ENCODE peak calls at places on chromosomes 2 and 18, in ten cellular contexts. Y is HCT116, T is GM23248, E is left lung, J is hepatocyte, O is kidney, C is thoracic aorta, D is astrocyte, A is mammary epithelial cell, Z is right atrium auricular region. M is an unnamed sample. For H3K4me1, the result is how much of the 10 kb centered on the place peaks cover.

GRCh38 chr18:61750840-61751668 is 141.8 kb downstream of the RNF152 start:
- DNase-seq in Y (no peak), T (no peak), E (no peak), J (no peak), O (no peak), C (no peak), D (no peak), A (no peak), Z (no peak), M (peak)

GRCh38 chr2:196275646-196276352 is 104.4 kb upstream of the STK17B start:
- DNase-seq in Y (no peak), T (peak), E (no peak), J (peak), O (no peak), C (no peak), D (peak), A (no peak), Z (no peak), M (no peak)

GRCh38 chr2:102301867-102302362 is 9.4 kb upstream of the IL1RL1 start:
- DNase-seq in Y (peak), T (peak), E (no peak), J (peak), O (no peak), C (no peak), D (peak), A (peak), Z (no peak), M (peak)

GRCh38 chr2:152254486-152254885 is 78.9 kb upstream of the STAM2 start:
- DNase-seq in Y (no peak), T (no peak), E (no peak), J (no peak), O (no peak), C (no peak), D (no peak), A (no peak), Z (no peak), M (no peak)

GRCh38 chr2:32614069-32614468 is 13.8 kb upstream of the TTC27 start:
- DNase-seq in Y (no peak), T (no peak), E (no peak), J (no peak), O (no peak), C (no peak), D (no peak), A (no peak), Z (no peak), M (no peak)

GRCh38 chr2:181752301-181752700 is 72.0 kb upstream of the NEUROD1 start:
- DNase-seq in Y (no peak), T (no peak), E (no peak), J (no peak), O (no peak), C (no peak), D (peak), A (no peak), Z (no peak), M (peak)

GRCh38 chr2:188318161-188318749 is 26.6 kb downstream of the GULP1 start:
- DNase-seq in Y (no peak), T (no peak), E (no peak), J (no peak), O (no peak), C (no peak), D (no peak), A (no peak), Z (no peak), M (no peak)

GRCh38 chr2:41568648-41569047 is 479.2 kb upstream of the PKDCC start:
- DNase-seq in Y (no peak), T (no peak), E (no peak), J (no peak), O (no peak), C (no peak), D (no peak), A (no peak), Z (no peak), M (no peak)

GRCh38 chr2:227703961-227704360 is 13.9 kb downstream of the SLC19A3 start:
- DNase-seq in Y (no peak), T (peak), E (no peak), J (no peak), O (no peak), C (no peak), D (peak), A (peak), Z (no peak), M (peak)

GRCh38 chr2:24613154-24613814 is 122.2 kb downstream of the NCOA1 start:
- DNase-seq in Y (peak), T (peak), E (no peak), J (peak), O (no peak), C (no peak), D (peak), A (peak), Z (no peak), M (peak)

GRCh38 chr2:152134488-152135280 is 35.8 kb upstream of the CACNB4 start:
- DNase-seq in Y (no peak), T (peak), E (no peak), J (peak), O (no peak), C (no peak), D (peak), A (peak), Z (no peak), M (peak)

GRCh38 chr2:232076272-232076671 is 114.8 kb downstream of the DIS3L2 start:
- DNase-seq in Y (no peak), T (no peak), E (no peak), J (no peak), O (no peak), C (no peak), D (no peak), A (no peak), Z (no peak), M (no peak)

GRCh38 chr2:24970483-24971299 is 1.1 kb downstream of the DNAJC27 start:
- DNase-seq in Y (no peak), T (peak), E (no peak), J (peak), O (no peak), C (no peak), D (peak), A (peak), Z (no peak), M (peak)

GRCh38 chr2:163369111-163369510 is 366.7 kb downstream of the FIGN start:
- DNase-seq in Y (no peak), T (no peak), E (no peak), J (no peak), O (no peak), C (no peak), D (no peak), A (no peak), Z (no peak), M (no peak)

GRCh38 chr2:128666596-128666995 is 347.9 kb upstream of the HS6ST1 start:
- DNase-seq in Y (no peak), T (no peak), E (no peak), J (no peak), O (no peak), C (no peak), D (no peak), A (no peak), Z (no peak), M (no peak)

GRCh38 chr2:112159454-112159921 is 21.3 kb downstream of the FBLN7 start:
- DNase-seq in Y (no peak), T (no peak), E (no peak), J (no peak), O (no peak), C (no peak), D (no peak), A (no peak), Z (no peak), M (no peak)

GRCh38 chr2:157058161-157058560 is 199.3 kb upstream of the GALNT5 start:
- DNase-seq in Y (no peak), T (no peak), E (no peak), J (no peak), O (no peak), C (no peak), D (no peak), A (no peak), Z (no peak), M (no peak)

GRCh38 chr2:157055660-157056199 is 201.8 kb upstream of the GALNT5 start:
- DNase-seq in Y (peak), T (peak), E (no peak), J (peak), O (no peak), C (no peak), D (peak), A (peak), Z (no peak), M (peak)

GRCh38 chr2:157053876-157054275 is 203.6 kb upstream of the GALNT5 start:
- DNase-seq in Y (no peak), T (no peak), E (no peak), J (no peak), O (no peak), C (no peak), D (no peak), A (no peak), Z (no peak), M (no peak)

GRCh38 chr2:157056200-157056676 is 201.3 kb upstream of the GALNT5 start:
- DNase-seq in Y (peak), T (peak), E (no peak), J (no peak), O (no peak), C (no peak), D (peak), A (peak), Z (no peak), M (peak)

DNA sequence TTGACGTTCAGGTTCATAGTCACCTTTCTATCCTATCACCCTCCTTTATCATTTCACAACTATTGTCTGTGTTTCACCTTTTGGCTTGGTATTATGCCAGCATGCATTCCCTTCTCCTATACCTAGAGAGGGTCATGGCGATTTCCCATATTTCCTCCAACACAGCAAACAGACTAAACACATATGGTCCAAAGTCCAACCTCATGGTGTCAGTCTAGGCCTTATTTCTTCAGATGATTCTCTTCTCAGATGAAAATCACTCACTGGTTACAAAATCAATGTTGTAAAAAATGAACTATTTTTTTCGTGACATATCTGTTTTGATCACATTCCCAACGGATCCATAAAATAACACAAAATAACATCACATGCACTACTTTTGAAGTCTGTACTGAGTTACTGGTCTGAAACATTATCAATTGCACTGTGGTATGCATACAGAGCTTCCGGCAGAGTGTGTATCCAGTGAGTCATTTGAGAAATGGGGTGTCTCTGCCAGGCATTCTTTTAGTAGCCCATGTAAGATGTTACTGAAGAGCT is 204.8 kb upstream of the GALNT5 start:
- DNase-seq in Y (peak), T (peak), E (no peak), J (peak), O (no peak), C (no peak), D (peak), A (peak), Z (no peak), M (peak)
- H3K4me1 ChIP-seq in Y (under half), T (under half), E (under half), J (under half), O (under half), C (under half), D (under half), A (under half), Z (under half), M (under half)

GRCh38 chr2:204663816-204664421 is 118.6 kb downstream of the PARD3B start:
- DNase-seq in Y (no peak), T (no peak), E (no peak), J (no peak), O (no peak), C (no peak), D (no peak), A (no peak), Z (no peak), M (no peak)

GRCh38 chr2:204665771-204666170 is 120.5 kb downstream of the PARD3B start:
- DNase-seq in Y (no peak), T (peak), E (no peak), J (no peak), O (no peak), C (no peak), D (no peak), A (no peak), Z (no peak), M (no peak)

GRCh38 chr2:204662956-204663355 is 117.7 kb downstream of the PARD3B start:
- DNase-seq in Y (no peak), T (no peak), E (no peak), J (no peak), O (no peak), C (no peak), D (no peak), A (no peak), Z (no peak), M (no peak)

GRCh38 chr2:204664708-204665121 is 119.4 kb downstream of the PARD3B start:
- DNase-seq in Y (no peak), T (peak), E (no peak), J (no peak), O (no peak), C (no peak), D (peak), A (peak), Z (no peak), M (peak)

GRCh38 chr2:204665244-204665643 is 120.0 kb downstream of the PARD3B start:
- DNase-seq in Y (no peak), T (peak), E (no peak), J (no peak), O (no peak), C (no peak), D (peak), A (peak), Z (no peak), M (peak)
- H3K4me3 ChIP-seq in Y (no peak), T (peak), E (no peak), J (no peak), O (no peak), C (no peak), D (no peak), A (no peak), Z (no peak), M (no peak)

GRCh38 chr2:65077898-65078297 is 21.7 kb downstream of the CEP68 start:
- DNase-seq in Y (no peak), T (no peak), E (no peak), J (no peak), O (no peak), C (no peak), D (no peak), A (no peak), Z (no peak), M (no peak)

GRCh38 chr2:65073879-65074565 is 17.8 kb downstream of the CEP68 start:
- DNase-seq in Y (no peak), T (no peak), E (no peak), J (no peak), O (no peak), C (no peak), D (no peak), A (no peak), Z (no peak), M (no peak)

GRCh38 chr2:65075176-65075575 is 19.0 kb downstream of the CEP68 start:
- DNase-seq in Y (no peak), T (no peak), E (no peak), J (no peak), O (no peak), C (no peak), D (no peak), A (no peak), Z (no peak), M (no peak)

GRCh38 chr2:65076345-65076710 is 20.1 kb downstream of the CEP68 start:
- DNase-seq in Y (no peak), T (peak), E (no peak), J (no peak), O (no peak), C (no peak), D (peak), A (peak), Z (no peak), M (peak)

DNA sequence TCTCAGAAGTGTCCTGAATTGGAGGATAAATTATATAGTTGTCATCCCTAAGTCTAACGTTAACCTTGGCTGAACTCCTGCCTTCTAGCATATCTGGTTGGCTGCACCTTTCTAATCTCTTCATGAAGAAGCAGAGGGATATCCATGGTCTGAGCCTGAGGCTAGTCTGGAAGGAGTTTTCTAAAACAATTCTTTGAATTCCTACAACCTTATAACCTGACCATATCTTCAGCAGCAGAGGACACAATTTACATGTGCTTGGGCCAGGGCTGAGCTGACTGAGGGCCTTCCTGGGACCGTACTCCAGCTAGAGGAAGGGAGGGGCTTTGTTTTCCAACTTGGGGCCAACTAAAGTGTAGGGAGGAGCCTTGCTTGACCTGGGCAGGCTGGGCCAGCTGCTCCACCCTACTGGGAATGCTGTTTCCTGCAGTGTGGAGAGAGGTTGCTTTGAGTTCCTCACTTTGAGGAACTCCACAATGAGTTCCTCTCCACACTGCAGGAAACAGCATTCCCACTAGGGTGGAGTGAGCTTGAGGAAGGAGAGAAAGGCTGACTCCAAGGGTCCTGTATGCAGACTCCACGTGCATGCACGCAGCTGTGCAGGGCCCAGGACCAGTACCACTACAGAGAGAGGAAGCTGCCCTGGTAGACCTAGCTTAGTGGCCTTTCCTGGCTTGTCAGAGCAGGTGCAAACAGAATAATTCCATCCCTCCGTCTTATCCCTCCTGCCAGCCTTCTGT is 19.6 kb downstream of the CEP68 start:
- DNase-seq in Y (no peak), T (peak), E (peak), J (no peak), O (peak), C (no peak), D (no peak), A (no peak), Z (no peak), M (peak)
- H3K27ac ChIP-seq in Y (no peak), T (peak), E (peak), J (peak), O (no peak), C (peak), D (no peak), A (no peak), Z (peak), M (peak)

DNA sequence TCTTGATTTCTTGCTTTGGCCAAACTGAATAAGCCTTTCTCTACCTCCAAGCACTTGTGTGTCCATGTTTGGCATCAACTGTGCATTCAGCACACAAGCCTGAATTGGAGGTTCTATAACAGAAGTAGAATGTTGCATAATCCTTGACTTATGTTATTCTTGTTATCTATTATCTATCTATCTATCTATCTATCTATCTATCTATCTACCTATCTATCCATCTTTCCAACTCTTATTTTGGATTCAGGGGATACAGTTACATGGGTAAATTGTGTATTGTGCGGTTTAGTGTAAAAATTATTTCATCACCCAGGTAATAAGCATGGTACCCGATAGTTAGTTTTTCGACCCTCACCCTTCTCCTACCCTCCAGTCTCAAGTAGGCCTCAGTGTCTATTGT is 319.6 kb downstream of the PTH2R start:
- DNase-seq in Y (no peak), T (no peak), E (no peak), J (no peak), O (no peak), C (no peak), D (no peak), A (no peak), Z (no peak), M (no peak)
- H3K4me1 ChIP-seq in Y (under half), T (under half), E (under half), J (under half), O (under half), C (under half), D (under half), A (under half), Z (under half), M (under half)

GRCh38 chr2:140916410-140916809 is 1214.4 kb downstream of the LRP1B start:
- DNase-seq in Y (no peak), T (no peak), E (no peak), J (no peak), O (no peak), C (no peak), D (no peak), A (peak), Z (no peak), M (no peak)
- H3K4me3 ChIP-seq in Y (no peak), T (no peak), E (no peak), J (no peak), O (no peak), C (no peak), D (no peak), A (no peak), Z (no peak), M (no peak)

GRCh38 chr2:237572742-237573101 is 6.3 kb downstream of the PRLH start:
- DNase-seq in Y (no peak), T (no peak), E (no peak), J (no peak), O (peak), C (no peak), D (no peak), A (no peak), Z (no peak), M (no peak)
- H3K27ac ChIP-seq in Y (no peak), T (no peak), E (no peak), J (no peak), O (no peak), C (no peak), D (no peak), A (no peak), Z (no peak), M (no peak)